ENCODE peak calls at places on chromosomes 7 and 10, in four cellular contexts. P is heart right ventricle, W is GM23248, Z is HL-60. U is an unnamed sample.

GRCh38 chr10:51176976-51177690 is 102.8 kb downstream of the PRKG1 start:
- DNase-seq in P (no peak), W (peak), Z (no peak), U (no peak)

GRCh38 chr7:99380032-99380822 is 5.7 kb downstream of the ARPC1B start:
- DNase-seq in P (peak), W (peak), Z (peak), U (no peak)

GRCh38 chr7:101108330-101108857 is 18.5 kb upstream of the SERPINE1 start:
- DNase-seq in P (peak), W (no peak), Z (peak), U (peak)

GRCh38 chr10:110723224-110723891 is 79.2 kb downstream of the RBM20 start:
- DNase-seq in P (no peak), W (no peak), Z (no peak), U (no peak)

GRCh38 chr10:43140414-43140813 is 2.2 kb downstream of the CSGALNACT2 start:
- DNase-seq in P (no peak), W (peak), Z (peak), U (no peak)

GRCh38 chr7:2523941-2524807 is 4.6 kb downstream of the LFNG start:
- DNase-seq in P (peak), W (peak), Z (peak), U (no peak)

GRCh38 chr7:30469303-30469702 is 9.3 kb downstream of the NOD1 start:
- DNase-seq in P (peak), W (peak), Z (no peak), U (peak)

GRCh38 chr7:24722386-24723177 is 34.7 kb downstream of the GSDME start:
- DNase-seq in P (no peak), W (peak), Z (no peak), U (no peak)

GRCh38 chr10:23293973-23294372 is 50.6 kb downstream of the C10orf67 start:
- DNase-seq in P (no peak), W (no peak), Z (no peak), U (no peak)

GRCh38 chr10:83685458-83685857 is 453.9 kb upstream of the GHITM start:
- DNase-seq in P (no peak), W (no peak), Z (no peak), U (no peak)

GRCh38 chr10:103431902-103432301 is 20.3 kb downstream of the CALHM2 start:
- DNase-seq in P (no peak), W (no peak), Z (no peak), U (no peak)

GRCh38 chr7:113267271-113267670 is 148.9 kb upstream of the SMIM30 start:
- DNase-seq in P (no peak), W (peak), Z (no peak), U (no peak)

GRCh38 chr10:123213192-123213591 is 59.0 kb downstream of the BUB3 start:
- DNase-seq in P (no peak), W (no peak), Z (no peak), U (no peak)

GRCh38 chr10:115851689-115852088 is 421.3 kb downstream of the GFRA1 start:
- DNase-seq in P (no peak), W (no peak), Z (no peak), U (no peak)

GRCh38 chr10:14146005-14146404 is 184.7 kb downstream of the FRMD4A start:
- DNase-seq in P (no peak), W (peak), Z (no peak), U (no peak)

GRCh38 chr7:68107968-68108367 is 1111.3 kb downstream of the TYW1 start:
- DNase-seq in P (no peak), W (no peak), Z (no peak), U (no peak)

GRCh38 chr10:133238066-133238804 is 580 bp downstream of the VENTX start:
- DNase-seq in P (no peak), W (no peak), Z (no peak), U (no peak)

GRCh38 chr10:93849605-93850004 is 44.2 kb upstream of the SLC35G1 start:
- DNase-seq in P (no peak), W (no peak), Z (no peak), U (no peak)

GRCh38 chr10:29623797-29624196 is 11.0 kb downstream of the SVIL start:
- DNase-seq in P (no peak), W (no peak), Z (peak), U (no peak)

GRCh38 chr7:90660100-90660499 is 64.0 kb downstream of the CDK14 start:
- DNase-seq in P (no peak), W (no peak), Z (no peak), U (no peak)

GRCh38 chr10:86535057-86535882 is 13.7 kb upstream of the WAPL start:
- DNase-seq in P (peak), W (peak), Z (no peak), U (peak)

GRCh38 chr7:157302314-157302711 is 34.5 kb upstream of the DNAJB6 start:
- DNase-seq in P (peak), W (peak), Z (peak), U (no peak)

GRCh38 chr10:124092270-124093075 is 925 bp downstream of the CHST15 start:
- DNase-seq in P (peak), W (peak), Z (no peak), U (peak)

GRCh38 chr10:122308487-122309141 is 37.5 kb downstream of the BTBD16 start:
- DNase-seq in P (no peak), W (no peak), Z (no peak), U (no peak)

U was measured in tibial nerve.